ENCODE peak calls at places on chromosomes 16 and 17, in eight cellular contexts. One of them, this sample, is unnamed.

GRCh38 chr17:21280081-21280518 is 4.4 kb upstream of the MAP2K3 start:
- DNase-seq in cardiac muscle cell: peak; percentile 87
- DNase-seq in CD8-positive, alpha-beta T cell: peak; percentile 90
- DNase-seq in brain microvascular endothelial cell: peak; percentile 76
- DNase-seq in mesothelial cell of epicardium: peak; percentile 78
- DNase-seq in Caco-2: peak; percentile 86
- DNase-seq in fibroblast of mammary gland: peak; percentile 72
- DNase-seq in mucosa of descending colon: peak; percentile 93
- DNase-seq in this sample: peak; percentile 89

GRCh38 chr17:17305282-17305801 is 2.2 kb downstream of the NT5M start:
- DNase-seq in fibroblast of mammary gland: no peak
- DNase-seq in mucosa of descending colon: peak; percentile 35
- DNase-seq in mesothelial cell of epicardium: no peak
- DNase-seq in cardiac muscle cell: peak; percentile 7
- DNase-seq in Caco-2: no peak
- DNase-seq in CD8-positive, alpha-beta T cell: peak; percentile 40
- DNase-seq in brain microvascular endothelial cell: no peak
- DNase-seq in this sample: no peak

GRCh38 chr16:154223-155030 is 2.0 kb downstream of the HBZ start:
- DNase-seq in cardiac muscle cell: peak; percentile 35
- DNase-seq in brain microvascular endothelial cell: peak; percentile 12
- DNase-seq in Caco-2: peak; percentile 57
- DNase-seq in mesothelial cell of epicardium: no peak
- DNase-seq in mucosa of descending colon: peak; percentile 40
- DNase-seq in CD8-positive, alpha-beta T cell: no peak
- DNase-seq in fibroblast of mammary gland: peak; percentile 24
- DNase-seq in this sample: peak; percentile 75

GRCh38 chr17:7204828-7205461 is 14.7 kb downstream of the DLG4 start:
- DNase-seq in CD8-positive, alpha-beta T cell: peak; percentile 87
- DNase-seq in mesothelial cell of epicardium: peak; percentile 76
- DNase-seq in brain microvascular endothelial cell: peak; percentile 79
- DNase-seq in cardiac muscle cell: peak; percentile 90
- DNase-seq in Caco-2: peak; percentile 78
- DNase-seq in fibroblast of mammary gland: peak; percentile 80
- DNase-seq in mucosa of descending colon: peak; percentile 83
- DNase-seq in this sample: peak; percentile 98

GRCh38 chr16:74936902-74937560 is 47.9 kb downstream of the WDR59 start:
- DNase-seq in Caco-2: no peak
- DNase-seq in fibroblast of mammary gland: peak; percentile 99
- DNase-seq in CD8-positive, alpha-beta T cell: no peak
- DNase-seq in cardiac muscle cell: peak; percentile 74
- DNase-seq in mesothelial cell of epicardium: no peak
- DNase-seq in mucosa of descending colon: no peak
- DNase-seq in brain microvascular endothelial cell: peak; percentile 88
- DNase-seq in this sample: no peak

GRCh38 chr17:72987166-72987565 is 105.3 kb downstream of the SLC39A11 start:
- DNase-seq in mesothelial cell of epicardium: no peak
- DNase-seq in CD8-positive, alpha-beta T cell: no peak
- DNase-seq in mucosa of descending colon: no peak
- DNase-seq in fibroblast of mammary gland: no peak
- DNase-seq in brain microvascular endothelial cell: no peak
- DNase-seq in Caco-2: no peak
- DNase-seq in cardiac muscle cell: no peak
- DNase-seq in this sample: no peak

GRCh38 chr17:57294629-57295501 is 38.5 kb downstream of the MSI2 start:
- DNase-seq in CD8-positive, alpha-beta T cell: peak; percentile 46
- DNase-seq in mesothelial cell of epicardium: no peak
- DNase-seq in brain microvascular endothelial cell: peak; percentile 29
- DNase-seq in Caco-2: peak; percentile 62
- DNase-seq in mucosa of descending colon: no peak
- DNase-seq in cardiac muscle cell: no peak
- DNase-seq in fibroblast of mammary gland: no peak
- DNase-seq in this sample: peak; percentile 46

GRCh38 chr17:3879181-3879580 is 13.7 kb downstream of the CAMKK1 start:
- DNase-seq in mesothelial cell of epicardium: no peak
- DNase-seq in cardiac muscle cell: peak; percentile 53
- DNase-seq in Caco-2: no peak
- DNase-seq in mucosa of descending colon: peak; percentile 43
- DNase-seq in brain microvascular endothelial cell: peak; percentile 35
- DNase-seq in fibroblast of mammary gland: peak; percentile 74
- DNase-seq in CD8-positive, alpha-beta T cell: no peak
- DNase-seq in this sample: peak; percentile 99

GRCh38 chr17:8789743-8790142 is 9.4 kb downstream of the MFSD6L start:
- DNase-seq in CD8-positive, alpha-beta T cell: no peak
- DNase-seq in mesothelial cell of epicardium: no peak
- DNase-seq in brain microvascular endothelial cell: no peak
- DNase-seq in cardiac muscle cell: no peak
- DNase-seq in Caco-2: no peak
- DNase-seq in mucosa of descending colon: no peak
- DNase-seq in fibroblast of mammary gland: no peak
- DNase-seq in this sample: no peak

GRCh38 chr17:8792646-8793045 is 6.5 kb downstream of the MFSD6L start:
- DNase-seq in mucosa of descending colon: no peak
- DNase-seq in Caco-2: no peak
- DNase-seq in mesothelial cell of epicardium: no peak
- DNase-seq in fibroblast of mammary gland: no peak
- DNase-seq in brain microvascular endothelial cell: no peak
- DNase-seq in CD8-positive, alpha-beta T cell: no peak
- DNase-seq in cardiac muscle cell: no peak
- DNase-seq in this sample: no peak

GRCh38 chr17:8793649-8794048 is 5.5 kb downstream of the MFSD6L start:
- DNase-seq in mesothelial cell of epicardium: no peak
- DNase-seq in Caco-2: no peak
- DNase-seq in fibroblast of mammary gland: no peak
- DNase-seq in brain microvascular endothelial cell: no peak
- DNase-seq in CD8-positive, alpha-beta T cell: no peak
- DNase-seq in mucosa of descending colon: no peak
- DNase-seq in cardiac muscle cell: no peak
- DNase-seq in this sample: no peak

GRCh38 chr17:8791910-8792270 is 7.3 kb downstream of the MFSD6L start:
- DNase-seq in fibroblast of mammary gland: peak; percentile 90
- DNase-seq in mucosa of descending colon: no peak
- DNase-seq in mesothelial cell of epicardium: no peak
- DNase-seq in brain microvascular endothelial cell: peak; percentile 97
- DNase-seq in Caco-2: no peak
- DNase-seq in CD8-positive, alpha-beta T cell: no peak
- DNase-seq in cardiac muscle cell: peak; percentile 41
- DNase-seq in this sample: no peak

GRCh38 chr17:8791248-8791909 is 7.8 kb downstream of the MFSD6L start:
- DNase-seq in brain microvascular endothelial cell: no peak
- DNase-seq in cardiac muscle cell: no peak
- DNase-seq in mesothelial cell of epicardium: no peak
- DNase-seq in Caco-2: no peak
- DNase-seq in fibroblast of mammary gland: no peak
- DNase-seq in mucosa of descending colon: no peak
- DNase-seq in CD8-positive, alpha-beta T cell: no peak
- DNase-seq in this sample: no peak
- TF ChIP-seq CTCF in brain microvascular endothelial cell: peak; percentile 26
- TF ChIP-seq CTCF in cardiac muscle cell: peak; percentile 12
- TF ChIP-seq CTCF in mesothelial cell of epicardium: peak; percentile 39
- TF ChIP-seq CTCF in Caco-2: peak; percentile 7
- TF ChIP-seq CTCF in fibroblast of mammary gland: no peak
- TF ChIP-seq CTCF in mucosa of descending colon: no peak
- TF ChIP-seq CTCF in CD8-positive, alpha-beta T cell: no peak
- TF ChIP-seq CTCF in this sample: no peak

DNA sequence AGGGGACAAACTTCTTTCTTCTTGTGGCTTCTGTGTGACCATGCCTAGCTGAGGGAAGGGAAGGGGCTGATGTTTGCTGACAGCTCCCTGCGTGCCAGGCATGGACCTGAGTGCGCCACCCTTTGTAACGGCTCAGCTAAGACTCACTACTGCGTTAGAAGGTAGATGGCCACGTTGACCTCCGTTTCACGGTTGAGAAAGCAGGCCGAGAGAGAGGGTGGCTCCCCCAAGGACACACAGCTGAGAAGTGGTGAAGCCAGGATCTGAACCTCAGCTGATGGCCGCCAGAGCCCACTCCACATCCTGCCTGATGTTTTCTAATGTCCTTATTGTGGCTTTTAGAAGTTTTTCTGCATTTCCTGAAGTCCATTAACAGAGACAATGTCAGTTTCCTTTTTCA is 45.1 kb downstream of the RGS9 start:
- DNase-seq in mucosa of descending colon: no peak
- DNase-seq in CD8-positive, alpha-beta T cell: no peak
- DNase-seq in cardiac muscle cell: no peak
- DNase-seq in brain microvascular endothelial cell: no peak
- DNase-seq in Caco-2: no peak
- DNase-seq in mesothelial cell of epicardium: no peak
- DNase-seq in fibroblast of mammary gland: no peak
- DNase-seq in this sample: no peak
- TF ChIP-seq CTCF in mucosa of descending colon: no peak
- TF ChIP-seq CTCF in CD8-positive, alpha-beta T cell: no peak
- TF ChIP-seq CTCF in cardiac muscle cell: no peak
- TF ChIP-seq CTCF in brain microvascular endothelial cell: no peak
- TF ChIP-seq CTCF in Caco-2: no peak
- TF ChIP-seq CTCF in mesothelial cell of epicardium: no peak
- TF ChIP-seq CTCF in fibroblast of mammary gland: no peak
- TF ChIP-seq CTCF in this sample: no peak

GRCh38 chr16:1940273-1941161 is 2.5 kb downstream of the MSRB1 start:
- DNase-seq in Caco-2: peak; percentile 76
- DNase-seq in mesothelial cell of epicardium: no peak
- DNase-seq in brain microvascular endothelial cell: no peak
- DNase-seq in cardiac muscle cell: no peak
- DNase-seq in fibroblast of mammary gland: no peak
- DNase-seq in mucosa of descending colon: peak; percentile 71
- DNase-seq in CD8-positive, alpha-beta T cell: no peak
- DNase-seq in this sample: no peak

GRCh38 chr16:1941924-1942809 is 832 bp downstream of the MSRB1 start:
- DNase-seq in mesothelial cell of epicardium: no peak
- DNase-seq in brain microvascular endothelial cell: no peak
- DNase-seq in mucosa of descending colon: peak; percentile 57
- DNase-seq in Caco-2: no peak
- DNase-seq in cardiac muscle cell: peak; percentile 40
- DNase-seq in CD8-positive, alpha-beta T cell: no peak
- DNase-seq in fibroblast of mammary gland: peak; percentile 41
- DNase-seq in this sample: no peak

GRCh38 chr16:1938910-1939309 is 4.1 kb downstream of the MSRB1 start:
- DNase-seq in mesothelial cell of epicardium: no peak
- DNase-seq in brain microvascular endothelial cell: no peak
- DNase-seq in CD8-positive, alpha-beta T cell: no peak
- DNase-seq in mucosa of descending colon: peak; percentile 32
- DNase-seq in cardiac muscle cell: no peak
- DNase-seq in fibroblast of mammary gland: no peak
- DNase-seq in Caco-2: no peak
- DNase-seq in this sample: no peak

GRCh38 chr16:1942810-1943726 is at the start of gene MSRB1:
- DNase-seq in mesothelial cell of epicardium: peak; percentile 100
- DNase-seq in fibroblast of mammary gland: peak; percentile 96
- DNase-seq in Caco-2: peak; percentile 99
- DNase-seq in cardiac muscle cell: peak; percentile 99
- DNase-seq in brain microvascular endothelial cell: peak; percentile 98
- DNase-seq in mucosa of descending colon: peak; percentile 100
- DNase-seq in CD8-positive, alpha-beta T cell: peak; percentile 99
- DNase-seq in this sample: peak; percentile 99

DNA sequence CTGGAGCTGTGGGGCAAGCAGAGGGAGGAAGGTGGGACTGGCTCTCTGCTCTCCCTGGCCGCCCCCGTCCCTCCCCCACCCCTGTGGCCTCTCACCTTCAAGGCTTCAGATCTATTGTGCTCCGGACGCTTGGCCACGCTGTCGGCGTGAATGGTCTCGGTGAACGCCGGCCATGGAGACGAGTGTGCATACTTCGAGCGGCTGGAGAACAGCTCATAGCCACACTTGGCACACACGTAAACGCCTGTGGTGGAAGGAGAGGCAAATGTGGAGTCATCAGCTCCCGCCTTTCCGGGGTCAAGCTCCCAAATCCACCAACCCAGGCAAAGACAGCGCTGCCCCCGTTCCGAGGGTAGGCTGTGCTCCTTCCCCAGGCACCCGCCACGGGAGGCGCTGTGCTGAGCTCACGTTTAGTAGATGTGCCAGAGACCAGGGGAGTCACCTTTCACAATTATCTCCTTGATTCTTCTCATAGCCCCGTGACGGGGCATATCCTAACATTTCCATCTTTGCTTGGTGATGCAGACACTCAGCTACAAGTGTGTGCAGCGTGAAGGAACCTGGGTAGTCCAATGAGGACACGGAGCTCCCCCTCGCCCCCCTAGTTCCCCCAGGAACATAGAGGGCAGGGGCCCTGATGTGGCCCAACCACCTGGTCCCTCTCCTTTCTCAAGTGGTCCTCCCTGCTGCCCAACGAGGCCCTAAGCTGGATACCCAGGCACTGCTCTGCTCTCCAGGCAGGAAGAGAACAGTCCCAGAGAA is 1.7 kb downstream of the MSRB1 start:
- DNase-seq in cardiac muscle cell: peak; percentile 56
- DNase-seq in CD8-positive, alpha-beta T cell: no peak
- DNase-seq in mesothelial cell of epicardium: no peak
- DNase-seq in mucosa of descending colon: peak; percentile 54
- DNase-seq in Caco-2: no peak
- DNase-seq in brain microvascular endothelial cell: peak; percentile 35
- DNase-seq in fibroblast of mammary gland: no peak
- DNase-seq in this sample: no peak
- TF ChIP-seq CTCF in cardiac muscle cell: peak; percentile 38
- TF ChIP-seq CTCF in CD8-positive, alpha-beta T cell: no peak
- TF ChIP-seq CTCF in mesothelial cell of epicardium: no peak
- TF ChIP-seq CTCF in mucosa of descending colon: no peak
- TF ChIP-seq CTCF in Caco-2: peak; percentile 61
- TF ChIP-seq CTCF in brain microvascular endothelial cell: peak; percentile 73
- TF ChIP-seq CTCF in fibroblast of mammary gland: no peak
- TF ChIP-seq CTCF in this sample: peak; percentile 11

GRCh38 chr16:57244463-57244766 is 644 bp upstream of the ARL2BP start:
- DNase-seq in cardiac muscle cell: no peak
- DNase-seq in CD8-positive, alpha-beta T cell: no peak
- DNase-seq in Caco-2: no peak
- DNase-seq in brain microvascular endothelial cell: no peak
- DNase-seq in mucosa of descending colon: no peak
- DNase-seq in fibroblast of mammary gland: no peak
- DNase-seq in mesothelial cell of epicardium: no peak
- DNase-seq in this sample: no peak

GRCh38 chr16:57240872-57241271 is 4.2 kb upstream of the ARL2BP start:
- DNase-seq in mucosa of descending colon: no peak
- DNase-seq in mesothelial cell of epicardium: no peak
- DNase-seq in CD8-positive, alpha-beta T cell: no peak
- DNase-seq in Caco-2: no peak
- DNase-seq in fibroblast of mammary gland: no peak
- DNase-seq in cardiac muscle cell: no peak
- DNase-seq in brain microvascular endothelial cell: no peak
- DNase-seq in this sample: no peak

GRCh38 chr16:57245472-57246113 is 534 bp downstream of the ARL2BP start:
- DNase-seq in mucosa of descending colon: no peak
- DNase-seq in brain microvascular endothelial cell: no peak
- DNase-seq in mesothelial cell of epicardium: no peak
- DNase-seq in fibroblast of mammary gland: peak; percentile 15
- DNase-seq in Caco-2: peak; percentile 71
- DNase-seq in CD8-positive, alpha-beta T cell: peak; percentile 15
- DNase-seq in cardiac muscle cell: no peak
- DNase-seq in this sample: no peak

GRCh38 chr16:57242650-57243049 is 2.4 kb upstream of the ARL2BP start:
- DNase-seq in CD8-positive, alpha-beta T cell: no peak
- DNase-seq in mesothelial cell of epicardium: no peak
- DNase-seq in Caco-2: peak; percentile 17
- DNase-seq in mucosa of descending colon: no peak
- DNase-seq in cardiac muscle cell: no peak
- DNase-seq in fibroblast of mammary gland: no peak
- DNase-seq in brain microvascular endothelial cell: no peak
- DNase-seq in this sample: no peak

DNA sequence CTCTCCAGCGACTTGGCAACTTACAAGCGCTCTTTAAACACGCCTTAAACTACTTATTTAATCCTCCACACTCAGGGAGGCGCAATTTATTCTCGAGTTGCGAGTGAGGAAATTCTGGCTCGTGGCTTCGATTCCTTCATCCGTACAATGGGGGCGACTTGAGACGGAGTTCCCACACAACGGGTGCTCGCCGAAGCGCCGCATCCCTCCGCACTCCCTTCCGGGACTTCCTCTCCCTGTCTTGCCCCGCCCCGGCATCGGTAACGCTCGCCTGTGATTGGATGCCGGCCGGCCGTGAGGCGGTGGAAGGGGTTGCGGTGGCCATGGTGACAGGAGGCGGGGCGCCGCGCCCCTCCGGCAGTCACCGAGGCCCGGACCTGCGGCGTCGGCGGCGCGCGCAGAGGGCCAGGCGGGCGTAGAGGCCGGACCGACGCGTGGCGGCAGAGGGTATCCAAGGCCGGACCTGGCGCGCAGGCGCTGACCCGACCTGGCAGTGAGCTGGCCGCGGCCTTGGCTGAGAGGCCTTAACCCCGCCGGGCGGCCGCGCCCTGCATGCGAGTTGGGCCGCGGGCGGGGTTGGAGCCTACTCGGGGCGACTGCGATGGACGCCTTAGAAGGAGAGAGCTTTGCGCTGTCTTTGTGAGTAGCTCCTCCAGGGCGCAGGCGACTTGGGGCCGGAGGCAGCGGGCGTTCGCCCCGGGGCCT is at the start of gene ARL2BP:
- DNase-seq in mucosa of descending colon: peak; percentile 99
- DNase-seq in fibroblast of mammary gland: peak; percentile 95
- DNase-seq in mesothelial cell of epicardium: peak; percentile 97
- DNase-seq in CD8-positive, alpha-beta T cell: peak; percentile 96
- DNase-seq in cardiac muscle cell: peak; percentile 99
- DNase-seq in brain microvascular endothelial cell: peak; percentile 97
- DNase-seq in Caco-2: peak; percentile 99
- DNase-seq in this sample: peak; percentile 64
- TF ChIP-seq CTCF in mucosa of descending colon: no peak
- TF ChIP-seq CTCF in fibroblast of mammary gland: no peak
- TF ChIP-seq CTCF in mesothelial cell of epicardium: no peak
- TF ChIP-seq CTCF in CD8-positive, alpha-beta T cell: no peak
- TF ChIP-seq CTCF in cardiac muscle cell: no peak
- TF ChIP-seq CTCF in brain microvascular endothelial cell: no peak
- TF ChIP-seq CTCF in Caco-2: peak; percentile 10
- TF ChIP-seq CTCF in this sample: no peak

This sample was measured in D721Med.